ENCODE peak calls at places on chromosomes 3 and 15, in ten cellular contexts. Z, H, D, S, E, K, B, O, V and M are unnamed samples.

GRCh38 chr3:73542127-73542526 is 82.6 kb downstream of the PDZRN3 start:
- DNase-seq in Z (no peak), H (no peak), D (no peak), S (no peak), E (no peak), K (no peak), B (peak), O (no peak), V (no peak), M (no peak)

GRCh38 chr3:189123595-189124387 is 48.0 kb upstream of the TPRG1 start:
- DNase-seq in Z (no peak), H (no peak), D (no peak), S (no peak), E (no peak), K (no peak), B (no peak), O (no peak), V (no peak), M (no peak)

GRCh38 chr3:8988791-8989558 is 25.7 kb upstream of the RAD18 start:
- DNase-seq in Z (no peak), H (no peak), D (no peak), S (no peak), E (no peak), K (no peak), B (no peak), O (no peak), V (no peak), M (no peak)

GRCh38 chr15:60000113-60000823 is 3.8 kb upstream of the FOXB1 start:
- DNase-seq in Z (no peak), H (no peak), D (no peak), S (no peak), E (no peak), K (peak), B (peak), O (no peak), V (no peak), M (no peak)

GRCh38 chr15:42832577-42832976 is 88.0 kb downstream of the TTBK2 start:
- DNase-seq in Z (no peak), H (no peak), D (peak), S (no peak), E (no peak), K (no peak), B (no peak), O (no peak), V (no peak), M (no peak)

GRCh38 chr15:74773731-74774252 is 8.1 kb upstream of the CSK start:
- DNase-seq in Z (no peak), H (no peak), D (no peak), S (no peak), E (no peak), K (no peak), B (no peak), O (no peak), V (no peak), M (no peak)

GRCh38 chr15:101633356-101633755 is 18.8 kb downstream of the TM2D3 start:
- DNase-seq in Z (no peak), H (no peak), D (no peak), S (no peak), E (no peak), K (no peak), B (no peak), O (no peak), V (no peak), M (no peak)

GRCh38 chr15:29805043-29805707 is 17.1 kb downstream of the TJP1 start:
- DNase-seq in Z (no peak), H (peak), D (no peak), S (no peak), E (no peak), K (no peak), B (no peak), O (no peak), V (no peak), M (no peak)

GRCh38 chr3:58055309-58055708 is 47.1 kb downstream of the FLNB start:
- DNase-seq in Z (no peak), H (no peak), D (no peak), S (no peak), E (no peak), K (no peak), B (no peak), O (no peak), V (no peak), M (no peak)

GRCh38 chr15:70517194-70517590 is 246.2 kb downstream of the UACA start:
- DNase-seq in Z (no peak), H (no peak), D (no peak), S (no peak), E (no peak), K (no peak), B (no peak), O (no peak), V (no peak), M (no peak)